ENCODE peak calls at places on chromosomes 2 and 18, in eight cellular contexts. One of them, this sample, is unnamed.
A peak's percentile ranks its signal among the peaks of the same experiment; 100 is the strongest.

GRCh38 chr2:86300496-86300895 is 36.9 kb downstream of the REEP1 start:
- DNase-seq in fibroblast of mammary gland: peak; percentile 20
- DNase-seq in AG08396: no peak
- DNase-seq in A673: no peak
- DNase-seq in NCI-H82: no peak
- DNase-seq in HFF-Myc: no peak
- DNase-seq in posterior vena cava: no peak
- DNase-seq in Peyer's patch: no peak
- DNase-seq in this sample: no peak

GRCh38 chr18:70373062-70373519 is 84.2 kb downstream of the SOCS6 start:
- DNase-seq in fibroblast of mammary gland: peak; percentile 99
- DNase-seq in AG08396: peak; percentile 43
- DNase-seq in A673: no peak
- DNase-seq in NCI-H82: peak; percentile 35
- DNase-seq in HFF-Myc: peak; percentile 59
- DNase-seq in posterior vena cava: no peak
- DNase-seq in Peyer's patch: no peak
- DNase-seq in this sample: no peak

GRCh38 chr2:6945087-6945813 is 28.0 kb downstream of the RNF144A start:
- DNase-seq in fibroblast of mammary gland: no peak
- DNase-seq in AG08396: no peak
- DNase-seq in A673: no peak
- DNase-seq in NCI-H82: no peak
- DNase-seq in HFF-Myc: no peak
- DNase-seq in posterior vena cava: no peak
- DNase-seq in Peyer's patch: no peak
- DNase-seq in this sample: no peak

GRCh38 chr2:160367887-160368286 is 125.7 kb downstream of the RBMS1 start:
- DNase-seq in fibroblast of mammary gland: peak; percentile 98
- DNase-seq in AG08396: peak; percentile 64
- DNase-seq in A673: no peak
- DNase-seq in NCI-H82: no peak
- DNase-seq in HFF-Myc: peak; percentile 83
- DNase-seq in posterior vena cava: no peak
- DNase-seq in Peyer's patch: no peak
- DNase-seq in this sample: peak; percentile 54

GRCh38 chr18:53817976-53818950 is 406.2 kb downstream of the MBD2 start:
- DNase-seq in fibroblast of mammary gland: no peak
- DNase-seq in AG08396: no peak
- DNase-seq in A673: peak; percentile 63
- DNase-seq in NCI-H82: no peak
- DNase-seq in HFF-Myc: no peak
- DNase-seq in posterior vena cava: no peak
- DNase-seq in Peyer's patch: no peak
- DNase-seq in this sample: no peak

GRCh38 chr2:102206666-102207341 is 20.0 kb downstream of the IL1RL2 start:
- DNase-seq in fibroblast of mammary gland: no peak
- DNase-seq in AG08396: no peak
- DNase-seq in A673: no peak
- DNase-seq in NCI-H82: no peak
- DNase-seq in HFF-Myc: no peak
- DNase-seq in posterior vena cava: no peak
- DNase-seq in Peyer's patch: no peak
- DNase-seq in this sample: no peak

GRCh38 chr2:50687327-50687726 is 344.6 kb downstream of the NRXN1 start:
- DNase-seq in fibroblast of mammary gland: no peak
- DNase-seq in AG08396: no peak
- DNase-seq in A673: no peak
- DNase-seq in NCI-H82: no peak
- DNase-seq in HFF-Myc: no peak
- DNase-seq in posterior vena cava: no peak
- DNase-seq in Peyer's patch: no peak
- DNase-seq in this sample: no peak

GRCh38 chr2:74005786-74006185 is 21.1 kb downstream of the TET3 start:
- DNase-seq in fibroblast of mammary gland: peak; percentile 57
- DNase-seq in AG08396: no peak
- DNase-seq in A673: no peak
- DNase-seq in NCI-H82: no peak
- DNase-seq in HFF-Myc: no peak
- DNase-seq in posterior vena cava: no peak
- DNase-seq in Peyer's patch: no peak
- DNase-seq in this sample: no peak

GRCh38 chr2:8413589-8414135 is 268.2 kb upstream of the ID2 start:
- DNase-seq in fibroblast of mammary gland: no peak
- DNase-seq in AG08396: no peak
- DNase-seq in A673: no peak
- DNase-seq in NCI-H82: no peak
- DNase-seq in HFF-Myc: no peak
- DNase-seq in posterior vena cava: no peak
- DNase-seq in Peyer's patch: no peak
- DNase-seq in this sample: no peak

GRCh38 chr2:193679850-193680249 is 1485.1 kb upstream of the TMEFF2 start:
- DNase-seq in fibroblast of mammary gland: no peak
- DNase-seq in AG08396: no peak
- DNase-seq in A673: no peak
- DNase-seq in NCI-H82: peak; percentile 27
- DNase-seq in HFF-Myc: no peak
- DNase-seq in posterior vena cava: no peak
- DNase-seq in Peyer's patch: no peak
- DNase-seq in this sample: no peak

GRCh38 chr2:8361930-8362329 is 319.9 kb upstream of the ID2 start:
- DNase-seq in fibroblast of mammary gland: no peak
- DNase-seq in AG08396: no peak
- DNase-seq in A673: no peak
- DNase-seq in NCI-H82: no peak
- DNase-seq in HFF-Myc: no peak
- DNase-seq in posterior vena cava: no peak
- DNase-seq in Peyer's patch: no peak
- DNase-seq in this sample: no peak

GRCh38 chr2:207390302-207391095 is 139.3 kb upstream of the CREB1 start:
- DNase-seq in fibroblast of mammary gland: no peak
- DNase-seq in AG08396: no peak
- DNase-seq in A673: no peak
- DNase-seq in NCI-H82: no peak
- DNase-seq in HFF-Myc: no peak
- DNase-seq in posterior vena cava: no peak
- DNase-seq in Peyer's patch: no peak
- DNase-seq in this sample: no peak

GRCh38 chr2:158202151-158202778 is 100.6 kb downstream of the UPP2 start:
- DNase-seq in fibroblast of mammary gland: no peak
- DNase-seq in AG08396: no peak
- DNase-seq in A673: peak; percentile 35
- DNase-seq in NCI-H82: no peak
- DNase-seq in HFF-Myc: no peak
- DNase-seq in posterior vena cava: no peak
- DNase-seq in Peyer's patch: no peak
- DNase-seq in this sample: no peak

GRCh38 chr2:24832991-24833671 is 39.9 kb downstream of the CENPO start:
- DNase-seq in fibroblast of mammary gland: no peak
- DNase-seq in AG08396: no peak
- DNase-seq in A673: peak; percentile 77
- DNase-seq in NCI-H82: no peak
- DNase-seq in HFF-Myc: no peak
- DNase-seq in posterior vena cava: peak; percentile 65
- DNase-seq in Peyer's patch: peak; percentile 20
- DNase-seq in this sample: no peak

GRCh38 chr18:57004366-57005121 is 142.3 kb upstream of the BOD1L2 start:
- DNase-seq in fibroblast of mammary gland: peak; percentile 56
- DNase-seq in AG08396: peak; percentile 26
- DNase-seq in A673: peak; percentile 74
- DNase-seq in NCI-H82: no peak
- DNase-seq in HFF-Myc: peak; percentile 41
- DNase-seq in posterior vena cava: no peak
- DNase-seq in Peyer's patch: no peak
- DNase-seq in this sample: no peak

GRCh38 chr2:130263606-130264005 is 65.4 kb upstream of the TUBA3E start:
- DNase-seq in fibroblast of mammary gland: no peak
- DNase-seq in AG08396: no peak
- DNase-seq in A673: no peak
- DNase-seq in NCI-H82: no peak
- DNase-seq in HFF-Myc: no peak
- DNase-seq in posterior vena cava: no peak
- DNase-seq in Peyer's patch: no peak
- DNase-seq in this sample: no peak

GRCh38 chr18:24187049-24187448 is 48.2 kb downstream of the CABYR start:
- DNase-seq in fibroblast of mammary gland: no peak
- DNase-seq in AG08396: no peak
- DNase-seq in A673: no peak
- DNase-seq in NCI-H82: no peak
- DNase-seq in HFF-Myc: no peak
- DNase-seq in posterior vena cava: no peak
- DNase-seq in Peyer's patch: no peak
- DNase-seq in this sample: no peak

GRCh38 chr2:176188218-176188968 is at the start of gene HOXD1:
- DNase-seq in fibroblast of mammary gland: no peak
- DNase-seq in AG08396: peak; percentile 76
- DNase-seq in A673: peak; percentile 52
- DNase-seq in NCI-H82: peak; percentile 64
- DNase-seq in HFF-Myc: no peak
- DNase-seq in posterior vena cava: peak; percentile 82
- DNase-seq in Peyer's patch: peak; percentile 89
- DNase-seq in this sample: no peak

GRCh38 chr2:70984576-70985282 is 6.3 kb downstream of the ANKRD53 start:
- DNase-seq in fibroblast of mammary gland: peak; percentile 47
- DNase-seq in AG08396: peak; percentile 76
- DNase-seq in A673: peak; percentile 69
- DNase-seq in NCI-H82: peak; percentile 22
- DNase-seq in HFF-Myc: peak; percentile 16
- DNase-seq in posterior vena cava: peak; percentile 91
- DNase-seq in Peyer's patch: peak; percentile 86
- DNase-seq in this sample: no peak

GRCh38 chr2:173749315-173749714 is 215.9 kb downstream of the SP3 start:
- DNase-seq in fibroblast of mammary gland: peak; percentile 57
- DNase-seq in AG08396: peak; percentile 12
- DNase-seq in A673: no peak
- DNase-seq in NCI-H82: peak; percentile 25
- DNase-seq in HFF-Myc: peak; percentile 31
- DNase-seq in posterior vena cava: no peak
- DNase-seq in Peyer's patch: no peak
- DNase-seq in this sample: no peak

GRCh38 chr2:202780514-202781021 is 91.0 kb downstream of the ICA1L start:
- DNase-seq in fibroblast of mammary gland: peak; percentile 80
- DNase-seq in AG08396: peak; percentile 59
- DNase-seq in A673: no peak
- DNase-seq in NCI-H82: no peak
- DNase-seq in HFF-Myc: peak; percentile 9
- DNase-seq in posterior vena cava: no peak
- DNase-seq in Peyer's patch: no peak
- DNase-seq in this sample: no peak

GRCh38 chr2:85053802-85054201 is 79.4 kb upstream of the TCF7L1 start:
- DNase-seq in fibroblast of mammary gland: peak; percentile 55
- DNase-seq in AG08396: no peak
- DNase-seq in A673: peak; percentile 58
- DNase-seq in NCI-H82: no peak
- DNase-seq in HFF-Myc: peak; percentile 35
- DNase-seq in posterior vena cava: no peak
- DNase-seq in Peyer's patch: peak; percentile 78
- DNase-seq in this sample: no peak

GRCh38 chr2:170123593-170123992 is 54.4 kb upstream of the MYO3B start:
- DNase-seq in fibroblast of mammary gland: no peak
- DNase-seq in AG08396: no peak
- DNase-seq in A673: no peak
- DNase-seq in NCI-H82: peak; percentile 6
- DNase-seq in HFF-Myc: peak; percentile 39
- DNase-seq in posterior vena cava: no peak
- DNase-seq in Peyer's patch: no peak
- DNase-seq in this sample: no peak

GRCh38 chr18:9321709-9322108 is 12.9 kb upstream of the TWSG1 start:
- DNase-seq in fibroblast of mammary gland: no peak
- DNase-seq in AG08396: no peak
- DNase-seq in A673: no peak
- DNase-seq in NCI-H82: no peak
- DNase-seq in HFF-Myc: no peak
- DNase-seq in posterior vena cava: no peak
- DNase-seq in Peyer's patch: no peak
- DNase-seq in this sample: no peak

GRCh38 chr2:108586116-108586515 is 51.8 kb downstream of the LIMS1 start:
- DNase-seq in fibroblast of mammary gland: peak; percentile 79
- DNase-seq in AG08396: no peak
- DNase-seq in A673: no peak
- DNase-seq in NCI-H82: no peak
- DNase-seq in HFF-Myc: no peak
- DNase-seq in posterior vena cava: no peak
- DNase-seq in Peyer's patch: no peak
- DNase-seq in this sample: no peak

GRCh38 chr2:41136966-41137494 is 685.1 kb upstream of the SLC8A1 start:
- DNase-seq in fibroblast of mammary gland: peak; percentile 1
- DNase-seq in AG08396: no peak
- DNase-seq in A673: no peak
- DNase-seq in NCI-H82: no peak
- DNase-seq in HFF-Myc: no peak
- DNase-seq in posterior vena cava: no peak
- DNase-seq in Peyer's patch: no peak
- DNase-seq in this sample: no peak

GRCh38 chr2:217756375-217757107 is 246.3 kb downstream of the TNS1 start:
- DNase-seq in fibroblast of mammary gland: peak; percentile 37
- DNase-seq in AG08396: peak; percentile 90
- DNase-seq in A673: peak; percentile 80
- DNase-seq in NCI-H82: peak; percentile 86
- DNase-seq in HFF-Myc: no peak
- DNase-seq in posterior vena cava: peak; percentile 91
- DNase-seq in Peyer's patch: peak; percentile 64
- DNase-seq in this sample: peak; percentile 66

GRCh38 chr2:60586081-60586480 is 32.6 kb upstream of the BCL11A start:
- DNase-seq in fibroblast of mammary gland: no peak
- DNase-seq in AG08396: no peak
- DNase-seq in A673: no peak
- DNase-seq in NCI-H82: peak; percentile 48
- DNase-seq in HFF-Myc: no peak
- DNase-seq in posterior vena cava: no peak
- DNase-seq in Peyer's patch: no peak
- DNase-seq in this sample: no peak

GRCh38 chr2:39922679-39923416 is 143.8 kb upstream of the THUMPD2 start:
- DNase-seq in fibroblast of mammary gland: no peak
- DNase-seq in AG08396: no peak
- DNase-seq in A673: no peak
- DNase-seq in NCI-H82: no peak
- DNase-seq in HFF-Myc: no peak
- DNase-seq in posterior vena cava: no peak
- DNase-seq in Peyer's patch: no peak
- DNase-seq in this sample: no peak

GRCh38 chr2:236289766-236290462 is 25.7 kb upstream of the ASB18 start:
- DNase-seq in fibroblast of mammary gland: no peak
- DNase-seq in AG08396: no peak
- DNase-seq in A673: no peak
- DNase-seq in NCI-H82: no peak
- DNase-seq in HFF-Myc: no peak
- DNase-seq in posterior vena cava: no peak
- DNase-seq in Peyer's patch: no peak
- DNase-seq in this sample: no peak

GRCh38 chr18:10010611-10011015 is 96.8 kb downstream of the VAPA start:
- DNase-seq in fibroblast of mammary gland: peak; percentile 89
- DNase-seq in AG08396: peak; percentile 87
- DNase-seq in A673: no peak
- DNase-seq in NCI-H82: peak; percentile 95
- DNase-seq in HFF-Myc: peak; percentile 80
- DNase-seq in posterior vena cava: no peak
- DNase-seq in Peyer's patch: no peak
- DNase-seq in this sample: peak; percentile 51

This sample was measured in tibial nerve.